ENCODE peak calls at places on chromosomes 7 and 10, in nine cellular contexts. G, R, E, L, W, U, S, I and K are unnamed samples.

GRCh38 chr10:124236818-124237217 is 143.4 kb upstream of the CHST15 start:
- DNase-seq in G (no peak), R (no peak), E (no peak), L (no peak), W (no peak), U (no peak), S (no peak), I (no peak), K (no peak)

GRCh38 chr7:142438235-142438922 is 180.5 kb upstream of the PRSS58 start:
- DNase-seq in G (peak), R (no peak), E (no peak), L (peak), W (peak), U (peak), S (no peak), I (peak), K (no peak)

GRCh38 chr10:127802532-127803055 is 65.6 kb downstream of the FOXI2 start:
- DNase-seq in G (no peak), R (no peak), E (no peak), L (no peak), W (no peak), U (no peak), S (no peak), I (no peak), K (no peak)

GRCh38 chr7:155864271-155864985 is 52.2 kb upstream of the SHH start:
- DNase-seq in G (no peak), R (no peak), E (no peak), L (no peak), W (no peak), U (no peak), S (no peak), I (no peak), K (no peak)

GRCh38 chr7:37256631-37257030 is 192.0 kb downstream of the ELMO1 start:
- DNase-seq in G (no peak), R (no peak), E (no peak), L (no peak), W (no peak), U (no peak), S (no peak), I (no peak), K (no peak)

GRCh38 chr7:351256-351655 is 61.3 kb downstream of the FOXL3 start:
- DNase-seq in G (no peak), R (no peak), E (no peak), L (no peak), W (no peak), U (peak), S (no peak), I (no peak), K (no peak)

GRCh38 chr7:72447465-72448204 is 35.5 kb upstream of the CALN1 start:
- DNase-seq in G (no peak), R (no peak), E (no peak), L (no peak), W (no peak), U (no peak), S (no peak), I (no peak), K (no peak)

GRCh38 chr10:63700209-63700934 is 179.2 kb downstream of the REEP3 start:
- DNase-seq in G (peak), R (peak), E (peak), L (peak), W (peak), U (no peak), S (no peak), I (peak), K (peak)

GRCh38 chr7:2687338-2687869 is 598 bp upstream of the AMZ1 start:
- DNase-seq in G (no peak), R (no peak), E (no peak), L (peak), W (peak), U (no peak), S (no peak), I (no peak), K (peak)

GRCh38 chr7:80942261-80943041 is 23.6 kb upstream of the SEMA3C start:
- DNase-seq in G (peak), R (peak), E (peak), L (peak), W (peak), U (no peak), S (peak), I (peak), K (no peak)

GRCh38 chr10:132360766-132361447 is 28.9 kb downstream of the LRRC27 start:
- DNase-seq in G (peak), R (no peak), E (no peak), L (no peak), W (no peak), U (no peak), S (no peak), I (no peak), K (no peak)

GRCh38 chr7:158327012-158327411 is 260.6 kb downstream of the PTPRN2 start:
- DNase-seq in G (no peak), R (no peak), E (no peak), L (no peak), W (no peak), U (no peak), S (no peak), I (no peak), K (no peak)

GRCh38 chr10:127524869-127525268 is 24.2 kb upstream of the NPS start:
- DNase-seq in G (no peak), R (no peak), E (no peak), L (no peak), W (peak), U (no peak), S (no peak), I (no peak), K (no peak)

GRCh38 chr10:132382231-132382922 is 14.6 kb upstream of the PWWP2B start:
- DNase-seq in G (no peak), R (no peak), E (peak), L (no peak), W (peak), U (no peak), S (no peak), I (no peak), K (no peak)

GRCh38 chr10:97796651-97797050 is 24.9 kb upstream of the SFRP5 start:
- DNase-seq in G (peak), R (no peak), E (no peak), L (no peak), W (no peak), U (no peak), S (no peak), I (no peak), K (no peak)

GRCh38 chr7:102728-103127 is 89.6 kb upstream of the FAM20C start:
- DNase-seq in G (no peak), R (no peak), E (no peak), L (no peak), W (peak), U (no peak), S (no peak), I (no peak), K (no peak)

GRCh38 chr7:139180700-139181311 is 50.2 kb upstream of the UBN2 start:
- DNase-seq in G (no peak), R (no peak), E (no peak), L (peak), W (peak), U (no peak), S (no peak), I (no peak), K (no peak)

GRCh38 chr7:3427957-3428356 is 126.9 kb downstream of the SDK1 start:
- DNase-seq in G (peak), R (no peak), E (no peak), L (no peak), W (no peak), U (no peak), S (no peak), I (no peak), K (no peak)

GRCh38 chr7:50832744-50833143 is 50.0 kb upstream of the GRB10 start:
- DNase-seq in G (no peak), R (no peak), E (no peak), L (peak), W (peak), U (no peak), S (no peak), I (peak), K (no peak)

GRCh38 chr10:66927271-66927950 is 1.6 kb downstream of the LRRTM3 start:
- DNase-seq in G (no peak), R (no peak), E (no peak), L (peak), W (no peak), U (no peak), S (no peak), I (no peak), K (no peak)